ENCODE peak calls at places on chromosomes 13 and 19, in nine cellular contexts. M is left ventricle myocardium inferior, Q is hepatocyte, K is mammary epithelial cell, R is astrocyte, P is stomach, L is uterus, G is OCI-LY7, V is heart left ventricle. X is an unnamed sample.

GRCh38 chr13:101640797-101641400 is 188.4 kb downstream of the ITGBL1 start:
- DNase-seq in M (no peak), Q (no peak), K (peak), R (peak), P (no peak), L (no peak), G (no peak), V (no peak), X (no peak)

GRCh38 chr19:30719189-30719990 is 347.2 kb downstream of the ZNF536 start:
- DNase-seq in M (peak), Q (peak), K (peak), R (peak), P (peak), L (peak), G (no peak), V (peak), X (peak)

GRCh38 chr19:42370667-42371066 is 19.4 kb downstream of the CNFN start:
- DNase-seq in M (no peak), Q (no peak), K (no peak), R (no peak), P (no peak), L (no peak), G (no peak), V (no peak), X (no peak)

GRCh38 chr19:43311706-43312105 is 41.8 kb upstream of the CD177 start:
- DNase-seq in M (no peak), Q (no peak), K (no peak), R (no peak), P (no peak), L (no peak), G (no peak), V (no peak), X (no peak)

GRCh38 chr19:50358483-50359431 is 6.7 kb downstream of the NAPSA start:
- DNase-seq in M (peak), Q (no peak), K (no peak), R (no peak), P (peak), L (peak), G (no peak), V (peak), X (peak)

GRCh38 chr19:16381756-16382401 is 57.3 kb downstream of the KLF2 start:
- DNase-seq in M (peak), Q (no peak), K (no peak), R (no peak), P (no peak), L (peak), G (no peak), V (peak), X (no peak)

GRCh38 chr19:19606021-19606420 is 12.5 kb downstream of the PBX4 start:
- DNase-seq in M (no peak), Q (peak), K (peak), R (peak), P (peak), L (no peak), G (no peak), V (no peak), X (no peak)

GRCh38 chr19:45413497-45413896 is 7.1 kb downstream of the POLR1G start:
- DNase-seq in M (no peak), Q (no peak), K (no peak), R (no peak), P (no peak), L (no peak), G (no peak), V (no peak), X (no peak)

GRCh38 chr19:49889687-49890348 is 6.9 kb downstream of the IL4I1 start:
- DNase-seq in M (peak), Q (peak), K (peak), R (peak), P (peak), L (peak), G (peak), V (peak), X (peak)

GRCh38 chr19:6473652-6474051 is 7.9 kb downstream of the DENND1C start:
- DNase-seq in M (no peak), Q (peak), K (no peak), R (no peak), P (peak), L (no peak), G (no peak), V (no peak), X (no peak)

GRCh38 chr13:44120814-44121505 is 241.3 kb downstream of the LACC1 start:
- DNase-seq in M (no peak), Q (no peak), K (no peak), R (no peak), P (no peak), L (no peak), G (no peak), V (no peak), X (no peak)

GRCh38 chr19:48123907-48124675 is 13.5 kb upstream of the PLA2G4C start:
- DNase-seq in M (no peak), Q (peak), K (peak), R (peak), P (no peak), L (no peak), G (no peak), V (no peak), X (no peak)

GRCh38 chr13:39326471-39326870 is 276.5 kb downstream of the LHFPL6 start:
- DNase-seq in M (no peak), Q (no peak), K (no peak), R (no peak), P (no peak), L (no peak), G (no peak), V (peak), X (no peak)

GRCh38 chr13:95787356-95788099 is 110.6 kb downstream of the DNAJC3 start:
- DNase-seq in M (no peak), Q (no peak), K (no peak), R (no peak), P (no peak), L (no peak), G (no peak), V (no peak), X (no peak)

DNA sequence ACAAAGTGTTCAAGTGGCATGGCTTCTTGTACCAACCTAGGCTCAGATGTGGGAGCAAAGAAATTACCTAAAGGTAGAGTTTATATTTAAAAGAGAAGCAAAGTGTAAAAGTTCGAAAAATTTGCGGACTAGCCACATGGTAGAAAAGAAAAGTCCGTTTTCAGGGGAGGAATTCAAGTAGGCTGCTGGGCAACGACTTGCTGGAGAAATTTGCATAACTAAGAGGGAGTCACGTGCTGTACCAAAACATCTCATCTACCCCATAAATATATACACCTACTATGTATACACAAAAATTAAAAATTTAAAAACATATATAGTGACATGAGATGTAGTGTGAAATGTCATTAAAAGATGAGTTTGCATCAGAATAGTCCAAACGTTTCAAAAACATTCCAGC is 2.1 kb upstream of the LAIR1 start:
- DNase-seq in M (no peak), Q (no peak), K (no peak), R (no peak), P (no peak), L (no peak), G (no peak), V (no peak), X (no peak)
- H3K4me3 ChIP-seq in M (no peak), Q (no peak), K (no peak), R (no peak), P (no peak), L (no peak), G (no peak), V (no peak), X (no peak)

DNA sequence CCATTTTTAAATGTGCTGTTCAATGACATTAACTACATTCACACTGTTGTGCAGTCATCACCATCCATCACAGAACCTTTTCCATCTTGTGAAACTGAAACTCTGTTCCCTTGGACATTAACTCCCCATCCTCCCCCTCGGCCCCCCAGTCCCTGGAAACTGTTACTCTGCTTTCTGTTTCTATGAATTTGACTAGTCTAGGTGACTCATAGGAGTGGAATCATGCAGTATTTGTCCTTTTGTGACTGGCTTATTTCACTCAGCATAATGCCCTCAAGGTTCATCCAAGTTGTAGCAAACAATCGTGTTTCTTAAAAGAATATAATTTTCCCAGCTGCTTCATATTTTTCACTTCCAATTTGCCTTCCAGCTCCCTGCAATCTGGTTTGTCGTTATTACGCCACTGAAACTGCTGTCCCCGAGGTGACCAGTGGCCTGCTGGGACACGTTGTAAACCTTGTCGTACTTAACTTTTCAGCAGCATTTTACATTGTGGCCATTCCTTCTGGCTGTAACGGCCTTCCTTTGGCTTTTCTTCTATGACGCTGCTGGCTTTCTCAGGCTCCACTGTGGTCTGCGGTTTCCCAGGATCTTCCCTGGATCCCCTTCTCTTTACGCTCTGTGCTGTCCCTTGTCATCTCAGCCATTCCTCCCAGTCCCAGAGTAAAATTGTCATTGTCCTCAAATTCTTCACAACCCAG is 74.0 kb downstream of the DHRS12 start:
- DNase-seq in M (no peak), Q (peak), K (peak), R (peak), P (no peak), L (peak), G (no peak), V (no peak), X (peak)
- H3K27ac ChIP-seq in M (peak), Q (peak), K (peak), R (peak), P (peak), L (peak), G (no peak), V (peak), X (no peak)

GRCh38 chr13:76886292-76887061 is at the start of gene KCTD12:
- DNase-seq in M (peak), Q (peak), K (peak), R (peak), P (peak), L (peak), G (peak), V (peak), X (peak)
- TF ChIP-seq CTCF in M (peak), Q (peak), K (no peak), R (no peak), P (no peak), L (peak), G (peak), V (peak), X (no peak)

GRCh38 chr13:33017410-33017929 is 1.2 kb downstream of the KL start:
- DNase-seq in M (peak), Q (peak), K (peak), R (peak), P (peak), L (peak), G (peak), V (peak), X (no peak)
- H3K4me3 ChIP-seq in M (peak), Q (peak), K (no peak), R (no peak), P (peak), L (peak), G (no peak), V (peak), X (no peak)

GRCh38 chr19:38713865-38714264 is 30.4 kb downstream of the CAPN12 start:
- DNase-seq in M (no peak), Q (no peak), K (no peak), R (no peak), P (no peak), L (no peak), G (no peak), V (no peak), X (no peak)

GRCh38 chr19:38713227-38713649 is 31.0 kb downstream of the CAPN12 start:
- DNase-seq in M (peak), Q (no peak), K (no peak), R (no peak), P (peak), L (peak), G (no peak), V (peak), X (no peak)

GRCh38 chr19:38715540-38715939 is 28.7 kb downstream of the CAPN12 start:
- DNase-seq in M (peak), Q (no peak), K (no peak), R (no peak), P (peak), L (no peak), G (no peak), V (no peak), X (no peak)

GRCh38 chr19:38712161-38712748 is 32.0 kb downstream of the CAPN12 start:
- DNase-seq in M (no peak), Q (no peak), K (no peak), R (no peak), P (no peak), L (no peak), G (no peak), V (no peak), X (no peak)

DNA sequence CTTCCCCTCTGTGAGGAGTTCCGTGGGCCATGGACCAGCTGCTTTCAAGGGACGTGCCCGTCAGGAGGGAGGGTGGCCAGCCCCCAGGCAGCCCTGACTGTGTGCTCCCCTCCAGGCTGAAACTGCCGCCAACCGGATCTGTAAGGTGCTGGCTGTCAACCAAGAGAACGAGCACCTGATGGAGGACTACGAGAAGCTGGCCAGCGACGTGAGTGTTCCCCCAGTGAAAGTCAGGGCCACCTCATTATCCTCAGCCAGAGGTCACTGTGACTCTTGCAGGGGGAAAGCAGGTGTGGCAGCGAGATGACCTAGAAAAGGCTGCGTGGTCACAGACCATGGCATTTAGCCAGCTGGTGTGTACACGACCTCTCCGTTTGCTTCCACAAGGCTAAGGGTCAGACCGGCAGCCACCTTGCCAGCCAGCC is 29.9 kb downstream of the CAPN12 start:
- DNase-seq in M (peak), Q (no peak), K (no peak), R (no peak), P (peak), L (no peak), G (no peak), V (peak), X (peak)
- H3K27ac ChIP-seq in M (peak), Q (no peak), K (no peak), R (no peak), P (peak), L (peak), G (no peak), V (peak), X (peak)

GRCh38 chr19:18278521-18279265 is 2.7 kb downstream of the JUND start:
- DNase-seq in M (no peak), Q (no peak), K (no peak), R (no peak), P (peak), L (no peak), G (peak), V (no peak), X (peak)
- TF ChIP-seq CTCF in M (no peak), Q (peak), K (peak), R (no peak), P (no peak), L (no peak), G (peak), V (no peak), X (no peak)

GRCh38 chr19:10420444-10421239 is at the start of gene PDE4A:
- DNase-seq in M (no peak), Q (peak), K (peak), R (no peak), P (no peak), L (no peak), G (peak), V (no peak), X (no peak)
- H3K4me3 ChIP-seq in M (peak), Q (no peak), K (no peak), R (peak), P (peak), L (no peak), G (peak), V (peak), X (no peak)

X was measured in pancreas.